ENCODE peak calls at places on chromosome 17, in four cellular contexts. E is ELR, J is dorsolateral prefrontal cortex, Y is LoVo. K is an unnamed sample.

GRCh38 chr17:15966879-15967248 is 21.9 kb downstream of the ADORA2B start:
- DNase-seq in E (no peak), J (no peak), Y (peak), K (no peak)

GRCh38 chr17:64950871-64951270 is 31.6 kb upstream of the LRRC37A3 start:
- DNase-seq in E (peak), J (no peak), Y (no peak), K (no peak)

GRCh38 chr17:77019955-77020379 is 120.8 kb upstream of the SEC14L1 start:
- DNase-seq in E (peak), J (no peak), Y (no peak), K (no peak)

GRCh38 chr17:900336-900735 is 79.2 kb downstream of the NXN start:
- DNase-seq in E (no peak), J (no peak), Y (no peak), K (no peak)

GRCh38 chr17:3960764-3961163 is 3.5 kb downstream of the ATP2A3 start:
- DNase-seq in E (no peak), J (no peak), Y (no peak), K (peak)

GRCh38 chr17:11580677-11581076 is 17.6 kb upstream of the DNAH9 start:
- DNase-seq in E (no peak), J (no peak), Y (no peak), K (no peak)

GRCh38 chr17:81664051-81664470 is 2.3 kb downstream of the OXLD1 start:
- DNase-seq in E (no peak), J (no peak), Y (no peak), K (no peak)

GRCh38 chr17:66241839-66242238 is 12.6 kb upstream of the APOH start:
- DNase-seq in E (no peak), J (no peak), Y (no peak), K (no peak)

GRCh38 chr17:64240741-64241347 is 22.2 kb downstream of the TEX2 start:
- DNase-seq in E (peak), J (peak), Y (no peak), K (no peak)

GRCh38 chr17:79220715-79221291 is 146.2 kb downstream of the ENGASE start:
- DNase-seq in E (no peak), J (no peak), Y (no peak), K (no peak)

GRCh38 chr17:33120103-33120502 is 128.5 kb downstream of the SPACA3 start:
- DNase-seq in E (no peak), J (no peak), Y (no peak), K (no peak)

GRCh38 chr17:74924250-74924948 is at the start of gene OTOP2:
- DNase-seq in E (no peak), J (no peak), Y (no peak), K (no peak)

GRCh38 chr17:40541060-40541872 is 24.0 kb downstream of the CCR7 start:
- DNase-seq in E (no peak), J (peak), Y (no peak), K (no peak)